ENCODE peak calls at places on chromosome 19, in seven cellular contexts. One of them, this sample, is unnamed.

GRCh38 chr19:19599190-19599535 is 19.3 kb downstream of the PBX4 start:
- DNase-seq in aorta: no peak
- DNase-seq in ELF-1: no peak
- DNase-seq in central memory CD4-positive, alpha-beta T cell: no peak
- DNase-seq in HT-29: no peak
- DNase-seq in T-helper 1 cell: no peak
- DNase-seq in psoas muscle: no peak
- DNase-seq in this sample: no peak

GRCh38 chr19:18789422-18789832 is 1.7 kb downstream of the COMP start:
- DNase-seq in aorta: peak
- DNase-seq in central memory CD4-positive, alpha-beta T cell: no peak
- DNase-seq in ELF-1: no peak
- DNase-seq in psoas muscle: no peak
- DNase-seq in HT-29: no peak
- DNase-seq in T-helper 1 cell: no peak
- DNase-seq in this sample: no peak

GRCh38 chr19:55703790-55704215 is 28.8 kb downstream of the EPN1 start:
- DNase-seq in T-helper 1 cell: no peak
- DNase-seq in HT-29: no peak
- DNase-seq in central memory CD4-positive, alpha-beta T cell: no peak
- DNase-seq in ELF-1: peak
- DNase-seq in aorta: peak
- DNase-seq in psoas muscle: no peak
- DNase-seq in this sample: no peak

GRCh38 chr19:38606131-38606530 is 11.6 kb downstream of the MAP4K1 start:
- DNase-seq in HT-29: no peak
- DNase-seq in T-helper 1 cell: no peak
- DNase-seq in psoas muscle: no peak
- DNase-seq in central memory CD4-positive, alpha-beta T cell: no peak
- DNase-seq in ELF-1: peak
- DNase-seq in aorta: no peak
- DNase-seq in this sample: no peak

GRCh38 chr19:50679177-50680125 is 30.2 kb downstream of the C19orf81 start:
- DNase-seq in aorta: peak
- DNase-seq in central memory CD4-positive, alpha-beta T cell: peak
- DNase-seq in psoas muscle: peak
- DNase-seq in T-helper 1 cell: no peak
- DNase-seq in ELF-1: peak
- DNase-seq in HT-29: peak
- DNase-seq in this sample: peak

GRCh38 chr19:52943884-52944643 is 18.6 kb downstream of the ZNF816 start:
- DNase-seq in aorta: no peak
- DNase-seq in central memory CD4-positive, alpha-beta T cell: no peak
- DNase-seq in HT-29: peak
- DNase-seq in psoas muscle: no peak
- DNase-seq in ELF-1: peak
- DNase-seq in T-helper 1 cell: no peak
- DNase-seq in this sample: no peak

GRCh38 chr19:51186323-51186722 is 38.6 kb upstream of the CD33 start:
- DNase-seq in psoas muscle: no peak
- DNase-seq in central memory CD4-positive, alpha-beta T cell: no peak
- DNase-seq in T-helper 1 cell: no peak
- DNase-seq in ELF-1: no peak
- DNase-seq in HT-29: no peak
- DNase-seq in aorta: no peak
- DNase-seq in this sample: no peak

GRCh38 chr19:41604831-41605230 is 22.0 kb downstream of the CEACAM4 start:
- DNase-seq in aorta: no peak
- DNase-seq in ELF-1: no peak
- DNase-seq in T-helper 1 cell: no peak
- DNase-seq in HT-29: no peak
- DNase-seq in psoas muscle: no peak
- DNase-seq in central memory CD4-positive, alpha-beta T cell: no peak
- DNase-seq in this sample: no peak

GRCh38 chr19:16367269-16367683 is 42.6 kb downstream of the KLF2 start:
- DNase-seq in ELF-1: no peak
- DNase-seq in psoas muscle: peak
- DNase-seq in HT-29: no peak
- DNase-seq in T-helper 1 cell: peak
- DNase-seq in central memory CD4-positive, alpha-beta T cell: peak
- DNase-seq in aorta: peak
- DNase-seq in this sample: peak

GRCh38 chr19:34350161-34350561 is 14.8 kb upstream of the GPI start:
- DNase-seq in aorta: no peak
- DNase-seq in T-helper 1 cell: peak
- DNase-seq in central memory CD4-positive, alpha-beta T cell: peak
- DNase-seq in HT-29: no peak
- DNase-seq in ELF-1: no peak
- DNase-seq in psoas muscle: no peak
- DNase-seq in this sample: no peak

GRCh38 chr19:19171821-19172532 is 1.9 kb upstream of the MEF2B start:
- DNase-seq in HT-29: no peak
- DNase-seq in central memory CD4-positive, alpha-beta T cell: no peak
- DNase-seq in ELF-1: no peak
- DNase-seq in psoas muscle: peak
- DNase-seq in aorta: no peak
- DNase-seq in T-helper 1 cell: no peak
- DNase-seq in this sample: no peak

GRCh38 chr19:32558607-32559228 is 22.3 kb upstream of the PDCD5 start:
- DNase-seq in HT-29: no peak
- DNase-seq in psoas muscle: no peak
- DNase-seq in ELF-1: peak
- DNase-seq in central memory CD4-positive, alpha-beta T cell: no peak
- DNase-seq in aorta: peak
- DNase-seq in T-helper 1 cell: no peak
- DNase-seq in this sample: no peak

GRCh38 chr19:40603071-40603718 is 2.0 kb downstream of the LTBP4 start:
- DNase-seq in T-helper 1 cell: no peak
- DNase-seq in central memory CD4-positive, alpha-beta T cell: no peak
- DNase-seq in ELF-1: peak
- DNase-seq in psoas muscle: no peak
- DNase-seq in HT-29: no peak
- DNase-seq in aorta: no peak
- DNase-seq in this sample: no peak

GRCh38 chr19:677601-678380 is 1.6 kb downstream of the FSTL3 start:
- DNase-seq in T-helper 1 cell: no peak
- DNase-seq in central memory CD4-positive, alpha-beta T cell: no peak
- DNase-seq in HT-29: peak
- DNase-seq in psoas muscle: peak
- DNase-seq in aorta: no peak
- DNase-seq in ELF-1: peak
- DNase-seq in this sample: no peak

GRCh38 chr19:12778020-12778904 is 2.9 kb upstream of the HOOK2 start:
- DNase-seq in HT-29: peak
- DNase-seq in central memory CD4-positive, alpha-beta T cell: peak
- DNase-seq in aorta: peak
- DNase-seq in psoas muscle: peak
- DNase-seq in T-helper 1 cell: no peak
- DNase-seq in ELF-1: peak
- DNase-seq in this sample: peak

GRCh38 chr19:57671124-57671895 is 2.6 kb downstream of the ZSCAN4 start:
- DNase-seq in aorta: no peak
- DNase-seq in T-helper 1 cell: no peak
- DNase-seq in psoas muscle: no peak
- DNase-seq in HT-29: no peak
- DNase-seq in ELF-1: no peak
- DNase-seq in central memory CD4-positive, alpha-beta T cell: no peak
- DNase-seq in this sample: no peak

GRCh38 chr19:44051654-44052402 is at the start of gene ZNF223:
- DNase-seq in ELF-1: peak
- DNase-seq in central memory CD4-positive, alpha-beta T cell: peak
- DNase-seq in HT-29: peak
- DNase-seq in T-helper 1 cell: peak
- DNase-seq in aorta: peak
- DNase-seq in psoas muscle: peak
- DNase-seq in this sample: no peak

GRCh38 chr19:7115721-7116120 is 46.2 kb downstream of the ZNF557 start:
- DNase-seq in psoas muscle: no peak
- DNase-seq in ELF-1: no peak
- DNase-seq in HT-29: no peak
- DNase-seq in central memory CD4-positive, alpha-beta T cell: no peak
- DNase-seq in T-helper 1 cell: no peak
- DNase-seq in aorta: no peak
- DNase-seq in this sample: no peak

GRCh38 chr19:19900124-19900523 is 622 bp upstream of the ZNF93 start:
- DNase-seq in psoas muscle: no peak
- DNase-seq in ELF-1: no peak
- DNase-seq in T-helper 1 cell: no peak
- DNase-seq in HT-29: no peak
- DNase-seq in central memory CD4-positive, alpha-beta T cell: no peak
- DNase-seq in aorta: no peak
- DNase-seq in this sample: peak